ENCODE peak calls at places on chromosomes 1 and 21, in four cellular contexts. X is aorta, P is adrenal gland, H is left ventricle myocardium inferior. R is an unnamed sample.

GRCh38 chr1:176693697-176694329 is 230.8 kb downstream of the PAPPA2 start:
- DNase-seq in X (no peak), P (no peak), H (no peak), R (no peak)

GRCh38 chr1:75725861-75726361 is 1.4 kb downstream of the ACADM start:
- DNase-seq in X (no peak), P (no peak), H (no peak), R (no peak)

GRCh38 chr1:63073530-63074306 is 248.6 kb upstream of the FOXD3 start:
- DNase-seq in X (no peak), P (peak), H (no peak), R (peak)

GRCh38 chr1:110606784-110607662 is 865 bp upstream of the KCNA2 start:
- DNase-seq in X (no peak), P (no peak), H (peak), R (peak)

GRCh38 chr1:106613106-106613505 is 443.4 kb upstream of the PRMT6 start:
- DNase-seq in X (no peak), P (no peak), H (no peak), R (no peak)

GRCh38 chr1:100585774-100586173 is 47.8 kb downstream of the GPR88 start:
- DNase-seq in X (no peak), P (no peak), H (no peak), R (no peak)

GRCh38 chr1:109184657-109185056 is 29.1 kb upstream of the SARS1 start:
- DNase-seq in X (no peak), P (no peak), H (no peak), R (no peak)

GRCh38 chr1:97489834-97490233 is 431.0 kb downstream of the DPYD start:
- DNase-seq in X (no peak), P (no peak), H (no peak), R (no peak)

GRCh38 chr1:168725060-168725459 is 3.9 kb downstream of the DPT start:
- DNase-seq in X (no peak), P (no peak), H (no peak), R (no peak)

GRCh38 chr1:229186373-229187056 is 84.4 kb upstream of the RAB4A start:
- DNase-seq in X (no peak), P (no peak), H (no peak), R (no peak)

GRCh38 chr1:202023033-202023433 is 12.6 kb downstream of the ELF3 start:
- DNase-seq in X (no peak), P (no peak), H (no peak), R (no peak)

GRCh38 chr21:44815852-44816628 is 1.8 kb downstream of the SUMO3 start:
- DNase-seq in X (no peak), P (peak), H (no peak), R (no peak)
- H3K27ac ChIP-seq in X (no peak), P (no peak), H (peak), R (no peak)

DNA sequence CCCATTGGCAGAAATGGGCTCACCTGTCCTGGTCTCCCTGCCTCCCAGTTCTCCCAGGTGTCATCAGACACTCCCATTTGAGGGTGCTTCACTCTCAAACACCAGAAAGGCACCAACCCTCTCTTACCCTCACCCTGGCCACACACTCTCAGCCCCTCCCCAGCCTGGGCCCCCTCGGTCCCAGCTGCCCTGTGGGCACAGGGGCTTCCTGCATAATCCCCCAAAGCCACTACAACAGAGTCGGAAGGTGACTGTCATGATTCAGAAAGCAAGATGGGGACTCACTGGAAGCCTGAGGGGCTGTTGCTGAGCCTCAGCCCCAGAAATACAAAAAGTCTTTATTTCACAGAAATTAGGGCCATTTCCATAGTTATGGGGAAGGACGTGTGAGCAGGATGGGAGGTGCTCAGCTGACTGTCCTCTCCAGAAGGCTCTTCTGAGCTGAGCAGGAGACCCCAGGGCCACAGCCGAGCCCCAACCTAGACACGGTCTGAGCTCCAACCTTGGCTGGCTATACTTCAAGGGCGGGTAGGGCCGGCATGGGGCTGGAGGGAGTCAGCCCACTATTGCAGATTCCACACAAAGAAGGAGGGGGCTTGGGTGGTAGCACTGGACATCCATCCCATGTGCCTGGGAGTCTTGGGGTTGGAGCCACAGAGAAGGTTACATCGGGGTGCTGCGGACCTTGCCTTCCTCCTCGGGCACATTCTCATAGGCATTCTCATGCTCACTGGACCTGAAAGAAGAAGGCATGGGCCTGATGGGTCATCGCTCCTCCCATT is 6.3 kb downstream of the PDZK1IP1 start:
- DNase-seq in X (no peak), P (no peak), H (no peak), R (no peak)
- H3K27ac ChIP-seq in X (no peak), P (no peak), H (no peak), R (no peak)

GRCh38 chr1:184910005-184910404 is 64.3 kb downstream of the NIBAN1 start:
- DNase-seq in X (no peak), P (no peak), H (no peak), R (no peak)
- H3K27ac ChIP-seq in X (peak), P (no peak), H (peak), R (no peak)

GRCh38 chr1:16721871-16722641 is 18.3 kb upstream of the RNU1-4 start:
- DNase-seq in X (peak), P (no peak), H (no peak), R (peak)

GRCh38 chr1:16720403-16721223 is 19.7 kb upstream of the RNU1-4 start:
- DNase-seq in X (peak), P (no peak), H (no peak), R (no peak)

GRCh38 chr1:16727190-16728111 is 12.9 kb upstream of the RNU1-4 start:
- DNase-seq in X (peak), P (no peak), H (no peak), R (peak)

GRCh38 chr1:16719571-16720402 is 20.5 kb upstream of the RNU1-4 start:
- DNase-seq in X (no peak), P (no peak), H (no peak), R (peak)

DNA sequence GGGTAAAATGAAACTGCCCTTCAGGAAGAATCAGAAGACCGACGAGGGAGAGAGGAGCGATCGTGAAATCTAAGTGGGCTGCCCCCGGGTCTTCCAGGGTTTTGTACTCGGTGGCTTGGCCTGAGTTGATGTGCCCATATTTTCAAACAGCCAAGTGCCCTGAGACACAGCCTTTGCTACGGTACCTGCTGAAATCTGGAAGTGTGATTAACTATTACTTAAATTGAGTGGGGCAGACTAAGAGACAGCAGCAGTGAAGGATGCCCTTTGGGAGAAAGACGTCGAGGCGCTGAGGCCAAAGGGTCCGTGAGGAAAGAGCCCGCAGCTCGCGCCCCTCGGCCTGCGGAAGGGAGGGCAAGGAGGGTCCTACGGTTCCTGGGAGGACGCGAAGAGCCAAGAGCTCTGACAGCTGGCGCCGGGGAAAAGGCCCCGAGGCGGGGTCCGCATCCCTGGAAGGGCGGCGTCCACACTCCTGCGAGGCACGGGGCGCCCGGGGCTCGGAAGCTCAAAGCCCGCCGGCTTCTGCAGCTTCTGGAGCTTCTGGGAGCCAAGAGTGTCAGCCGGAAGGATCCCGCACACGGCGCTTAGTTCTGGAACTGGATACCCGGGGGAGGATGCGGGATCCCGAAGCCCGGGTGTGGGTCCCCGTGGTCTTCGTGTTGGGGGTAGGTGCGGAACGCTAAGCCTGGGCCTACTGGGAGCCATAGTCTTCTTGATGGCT is 15.4 kb upstream of the RNU1-4 start:
- DNase-seq in X (peak), P (no peak), H (no peak), R (peak)
- H3K27ac ChIP-seq in X (no peak), P (no peak), H (no peak), R (no peak)

GRCh38 chr1:248804771-248805681 is 20.7 kb downstream of the SH3BP5L start:
- DNase-seq in X (no peak), P (no peak), H (no peak), R (no peak)
- H3K27ac ChIP-seq in X (no peak), P (no peak), H (peak), R (no peak)

GRCh38 chr1:198128528-198128927 is 28.3 kb upstream of the NEK7 start:
- DNase-seq in X (no peak), P (no peak), H (no peak), R (no peak)

GRCh38 chr1:198135366-198135765 is 21.4 kb upstream of the NEK7 start:
- DNase-seq in X (no peak), P (no peak), H (no peak), R (no peak)

GRCh38 chr1:198134252-198134651 is 22.5 kb upstream of the NEK7 start:
- DNase-seq in X (no peak), P (no peak), H (no peak), R (no peak)

DNA sequence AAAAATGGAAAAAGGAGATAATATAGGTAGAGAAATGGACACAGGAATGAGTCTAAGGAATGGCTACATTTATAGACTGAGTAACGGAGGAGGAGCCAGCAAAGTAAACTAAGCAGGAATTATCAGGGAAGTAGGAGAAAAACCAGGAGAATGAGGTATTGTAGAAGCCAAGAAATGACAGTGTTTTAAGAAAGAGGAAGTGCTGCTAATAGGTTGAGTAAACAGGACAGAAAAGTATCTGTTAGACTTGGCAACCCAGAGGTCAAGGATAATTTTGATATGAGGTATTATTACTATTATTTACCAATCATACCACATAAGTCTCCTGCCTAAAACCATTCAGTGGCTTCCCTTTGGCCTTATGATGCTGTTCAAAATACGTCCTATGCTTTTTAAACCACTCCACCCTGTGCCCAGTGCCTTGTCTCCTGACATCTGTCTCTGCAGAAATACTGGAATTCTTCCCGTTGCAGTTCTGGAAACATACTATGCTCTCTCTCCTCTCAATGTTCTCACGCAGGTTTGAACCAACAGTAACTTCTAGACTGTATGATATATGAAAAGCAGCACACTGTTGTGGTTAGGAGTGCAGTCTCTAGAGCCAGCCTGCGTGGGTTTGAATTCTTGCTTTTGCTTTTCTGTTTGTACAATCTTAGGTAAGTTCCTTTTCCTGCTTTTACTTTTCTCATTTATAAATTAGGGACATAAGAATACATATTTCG is 24.6 kb upstream of the NEK7 start:
- DNase-seq in X (no peak), P (no peak), H (no peak), R (no peak)
- H3K27ac ChIP-seq in X (no peak), P (no peak), H (no peak), R (no peak)

R was measured in right cardiac atrium.